ENCODE peak calls at places on chromosome 1, in ten cellular contexts. One of them, this sample, is unnamed.

GRCh38 chr1:59186656-59187055 is 110.2 kb upstream of the FGGY start:
- DNase-seq in stimulated activated effector memory CD8-positive, alpha-beta T cell treated with anti-CD3 and anti-CD28 coated beads, Interleukin-12 subunit alpha, Interleukin-12 subunit beta, amount 100 ng/mL, for 72 hours: no peak
- DNase-seq in AG20443: peak
- DNase-seq in stimulated activated CD4-positive, alpha-beta T cell treated with anti-CD3 and anti-CD28 coated beads, Interleukin-12 subunit alpha, Interleukin-12 subunit beta, amount 100 ng/mL, for 4 hours: no peak
- DNase-seq in DMS 273 treated with DMSO at 0.1 percent for 48 hours: no peak
- DNase-seq in left cardiac atrium: peak
- DNase-seq in HL-60: no peak
- DNase-seq in Calu3: no peak
- DNase-seq in COR-L47: no peak
- DNase-seq in HTR-8/SVneo: peak
- DNase-seq in this sample: peak

GRCh38 chr1:18288609-18289219 is 181.1 kb downstream of the IGSF21 start:
- DNase-seq in AG20443: no peak
- DNase-seq in DMS 273 treated with DMSO at 0.1 percent for 48 hours: no peak
- DNase-seq in stimulated activated effector memory CD8-positive, alpha-beta T cell treated with anti-CD3 and anti-CD28 coated beads, Interleukin-12 subunit alpha, Interleukin-12 subunit beta, amount 100 ng/mL, for 72 hours: no peak
- DNase-seq in COR-L47: no peak
- DNase-seq in Calu3: no peak
- DNase-seq in left cardiac atrium: no peak
- DNase-seq in stimulated activated CD4-positive, alpha-beta T cell treated with anti-CD3 and anti-CD28 coated beads, Interleukin-12 subunit alpha, Interleukin-12 subunit beta, amount 100 ng/mL, for 4 hours: no peak
- DNase-seq in HL-60: no peak
- DNase-seq in HTR-8/SVneo: no peak
- DNase-seq in this sample: no peak

GRCh38 chr1:236875975-236876374 is 80.9 kb downstream of the MTR start:
- DNase-seq in HTR-8/SVneo: no peak
- DNase-seq in DMS 273 treated with DMSO at 0.1 percent for 48 hours: no peak
- DNase-seq in left cardiac atrium: no peak
- DNase-seq in AG20443: no peak
- DNase-seq in COR-L47: no peak
- DNase-seq in Calu3: no peak
- DNase-seq in stimulated activated effector memory CD8-positive, alpha-beta T cell treated with anti-CD3 and anti-CD28 coated beads, Interleukin-12 subunit alpha, Interleukin-12 subunit beta, amount 100 ng/mL, for 72 hours: no peak
- DNase-seq in HL-60: no peak
- DNase-seq in stimulated activated CD4-positive, alpha-beta T cell treated with anti-CD3 and anti-CD28 coated beads, Interleukin-12 subunit alpha, Interleukin-12 subunit beta, amount 100 ng/mL, for 4 hours: no peak
- DNase-seq in this sample: no peak

GRCh38 chr1:34460193-34460592 is 283.5 kb downstream of the C1orf94 start:
- DNase-seq in stimulated activated CD4-positive, alpha-beta T cell treated with anti-CD3 and anti-CD28 coated beads, Interleukin-12 subunit alpha, Interleukin-12 subunit beta, amount 100 ng/mL, for 4 hours: peak
- DNase-seq in stimulated activated effector memory CD8-positive, alpha-beta T cell treated with anti-CD3 and anti-CD28 coated beads, Interleukin-12 subunit alpha, Interleukin-12 subunit beta, amount 100 ng/mL, for 72 hours: peak
- DNase-seq in HTR-8/SVneo: peak
- DNase-seq in HL-60: peak
- DNase-seq in AG20443: peak
- DNase-seq in Calu3: peak
- DNase-seq in left cardiac atrium: peak
- DNase-seq in DMS 273 treated with DMSO at 0.1 percent for 48 hours: peak
- DNase-seq in COR-L47: peak
- DNase-seq in this sample: no peak

GRCh38 chr1:45765999-45766792 is 15.7 kb upstream of the IPP start:
- DNase-seq in HTR-8/SVneo: no peak
- DNase-seq in DMS 273 treated with DMSO at 0.1 percent for 48 hours: no peak
- DNase-seq in AG20443: no peak
- DNase-seq in COR-L47: no peak
- DNase-seq in left cardiac atrium: no peak
- DNase-seq in Calu3: no peak
- DNase-seq in HL-60: no peak
- DNase-seq in stimulated activated effector memory CD8-positive, alpha-beta T cell treated with anti-CD3 and anti-CD28 coated beads, Interleukin-12 subunit alpha, Interleukin-12 subunit beta, amount 100 ng/mL, for 72 hours: no peak
- DNase-seq in stimulated activated CD4-positive, alpha-beta T cell treated with anti-CD3 and anti-CD28 coated beads, Interleukin-12 subunit alpha, Interleukin-12 subunit beta, amount 100 ng/mL, for 4 hours: no peak
- DNase-seq in this sample: peak

GRCh38 chr1:164443166-164443565 is 115.8 kb upstream of the PBX1 start:
- DNase-seq in AG20443: no peak
- DNase-seq in stimulated activated CD4-positive, alpha-beta T cell treated with anti-CD3 and anti-CD28 coated beads, Interleukin-12 subunit alpha, Interleukin-12 subunit beta, amount 100 ng/mL, for 4 hours: no peak
- DNase-seq in left cardiac atrium: no peak
- DNase-seq in HL-60: no peak
- DNase-seq in HTR-8/SVneo: no peak
- DNase-seq in stimulated activated effector memory CD8-positive, alpha-beta T cell treated with anti-CD3 and anti-CD28 coated beads, Interleukin-12 subunit alpha, Interleukin-12 subunit beta, amount 100 ng/mL, for 72 hours: no peak
- DNase-seq in Calu3: no peak
- DNase-seq in COR-L47: no peak
- DNase-seq in DMS 273 treated with DMSO at 0.1 percent for 48 hours: no peak
- DNase-seq in this sample: no peak

GRCh38 chr1:185158806-185159205 is 1.8 kb downstream of the SWT1 start:
- DNase-seq in stimulated activated CD4-positive, alpha-beta T cell treated with anti-CD3 and anti-CD28 coated beads, Interleukin-12 subunit alpha, Interleukin-12 subunit beta, amount 100 ng/mL, for 4 hours: no peak
- DNase-seq in left cardiac atrium: no peak
- DNase-seq in stimulated activated effector memory CD8-positive, alpha-beta T cell treated with anti-CD3 and anti-CD28 coated beads, Interleukin-12 subunit alpha, Interleukin-12 subunit beta, amount 100 ng/mL, for 72 hours: no peak
- DNase-seq in Calu3: no peak
- DNase-seq in HL-60: no peak
- DNase-seq in AG20443: no peak
- DNase-seq in COR-L47: no peak
- DNase-seq in HTR-8/SVneo: no peak
- DNase-seq in DMS 273 treated with DMSO at 0.1 percent for 48 hours: no peak
- DNase-seq in this sample: no peak

GRCh38 chr1:226651041-226651731 is 87.9 kb downstream of the ITPKB start:
- DNase-seq in HTR-8/SVneo: no peak
- DNase-seq in left cardiac atrium: no peak
- DNase-seq in HL-60: no peak
- DNase-seq in DMS 273 treated with DMSO at 0.1 percent for 48 hours: no peak
- DNase-seq in Calu3: no peak
- DNase-seq in AG20443: no peak
- DNase-seq in COR-L47: no peak
- DNase-seq in stimulated activated CD4-positive, alpha-beta T cell treated with anti-CD3 and anti-CD28 coated beads, Interleukin-12 subunit alpha, Interleukin-12 subunit beta, amount 100 ng/mL, for 4 hours: no peak
- DNase-seq in stimulated activated effector memory CD8-positive, alpha-beta T cell treated with anti-CD3 and anti-CD28 coated beads, Interleukin-12 subunit alpha, Interleukin-12 subunit beta, amount 100 ng/mL, for 72 hours: no peak
- DNase-seq in this sample: no peak

GRCh38 chr1:100463809-100464424 is 74.0 kb upstream of the GPR88 start:
- DNase-seq in left cardiac atrium: peak
- DNase-seq in stimulated activated effector memory CD8-positive, alpha-beta T cell treated with anti-CD3 and anti-CD28 coated beads, Interleukin-12 subunit alpha, Interleukin-12 subunit beta, amount 100 ng/mL, for 72 hours: peak
- DNase-seq in Calu3: peak
- DNase-seq in COR-L47: peak
- DNase-seq in AG20443: peak
- DNase-seq in HTR-8/SVneo: peak
- DNase-seq in stimulated activated CD4-positive, alpha-beta T cell treated with anti-CD3 and anti-CD28 coated beads, Interleukin-12 subunit alpha, Interleukin-12 subunit beta, amount 100 ng/mL, for 4 hours: peak
- DNase-seq in HL-60: peak
- DNase-seq in DMS 273 treated with DMSO at 0.1 percent for 48 hours: peak
- DNase-seq in this sample: peak

GRCh38 chr1:22326372-22326915 is 125.2 kb upstream of the ZBTB40 start:
- DNase-seq in stimulated activated CD4-positive, alpha-beta T cell treated with anti-CD3 and anti-CD28 coated beads, Interleukin-12 subunit alpha, Interleukin-12 subunit beta, amount 100 ng/mL, for 4 hours: no peak
- DNase-seq in AG20443: no peak
- DNase-seq in Calu3: no peak
- DNase-seq in left cardiac atrium: no peak
- DNase-seq in HTR-8/SVneo: no peak
- DNase-seq in HL-60: no peak
- DNase-seq in COR-L47: no peak
- DNase-seq in DMS 273 treated with DMSO at 0.1 percent for 48 hours: no peak
- DNase-seq in stimulated activated effector memory CD8-positive, alpha-beta T cell treated with anti-CD3 and anti-CD28 coated beads, Interleukin-12 subunit alpha, Interleukin-12 subunit beta, amount 100 ng/mL, for 72 hours: no peak
- DNase-seq in this sample: no peak

GRCh38 chr1:232226197-232226681 is 403.7 kb downstream of the SIPA1L2 start:
- DNase-seq in HL-60: no peak
- DNase-seq in AG20443: peak
- DNase-seq in COR-L47: peak
- DNase-seq in stimulated activated effector memory CD8-positive, alpha-beta T cell treated with anti-CD3 and anti-CD28 coated beads, Interleukin-12 subunit alpha, Interleukin-12 subunit beta, amount 100 ng/mL, for 72 hours: peak
- DNase-seq in Calu3: no peak
- DNase-seq in HTR-8/SVneo: peak
- DNase-seq in stimulated activated CD4-positive, alpha-beta T cell treated with anti-CD3 and anti-CD28 coated beads, Interleukin-12 subunit alpha, Interleukin-12 subunit beta, amount 100 ng/mL, for 4 hours: no peak
- DNase-seq in DMS 273 treated with DMSO at 0.1 percent for 48 hours: no peak
- DNase-seq in left cardiac atrium: no peak
- DNase-seq in this sample: no peak

GRCh38 chr1:160083968-160084770 is 2.8 kb downstream of the KCNJ9 start:
- DNase-seq in HTR-8/SVneo: peak
- DNase-seq in Calu3: peak
- DNase-seq in HL-60: peak
- DNase-seq in left cardiac atrium: peak
- DNase-seq in stimulated activated CD4-positive, alpha-beta T cell treated with anti-CD3 and anti-CD28 coated beads, Interleukin-12 subunit alpha, Interleukin-12 subunit beta, amount 100 ng/mL, for 4 hours: peak
- DNase-seq in stimulated activated effector memory CD8-positive, alpha-beta T cell treated with anti-CD3 and anti-CD28 coated beads, Interleukin-12 subunit alpha, Interleukin-12 subunit beta, amount 100 ng/mL, for 72 hours: peak
- DNase-seq in COR-L47: peak
- DNase-seq in AG20443: peak
- DNase-seq in DMS 273 treated with DMSO at 0.1 percent for 48 hours: no peak
- DNase-seq in this sample: no peak